ENCODE peak calls at places on chromosomes 6 and 20, in nine cellular contexts. Y is IMR-90, S is psoas muscle, P is HL-60, H is osteocyte, G is adrenal gland, J is nephron progenitor cell, E is transverse colon, A is neural progenitor cell. K is an unnamed sample.

GRCh38 chr6:170271771-170272314 is 19.0 kb downstream of the DLL1 start:
- DNase-seq in P (peak), A (no peak), Y (no peak), H (no peak), J (no peak), S (no peak), E (peak), G (peak), K (no peak)

GRCh38 chr20:36821964-36822437 is 48.4 kb upstream of the DSN1 start:
- DNase-seq in E (no peak), J (no peak), A (peak), Y (no peak), S (no peak), G (no peak), H (no peak), P (no peak), K (no peak)

GRCh38 chr6:103273048-103273447 is 1586.7 kb downstream of the HACE1 start:
- DNase-seq in Y (no peak), E (no peak), J (no peak), P (peak), H (no peak), S (no peak), A (peak), G (no peak), K (no peak)

GRCh38 chr6:164991573-164991972 is 317.8 kb downstream of the C6orf118 start:
- DNase-seq in J (no peak), A (no peak), E (no peak), S (no peak), G (no peak), P (no peak), Y (no peak), H (no peak), K (no peak)

GRCh38 chr20:21206571-21206970 is 80.7 kb downstream of the KIZ start:
- DNase-seq in S (no peak), E (no peak), A (no peak), J (no peak), H (no peak), G (no peak), Y (no peak), P (no peak), K (no peak)

GRCh38 chr6:40903456-40903855 is 135.6 kb downstream of the UNC5CL start:
- DNase-seq in J (no peak), P (no peak), H (no peak), Y (no peak), S (no peak), A (no peak), E (no peak), G (no peak), K (no peak)

GRCh38 chr20:49179368-49180277 is 8.5 kb downstream of the STAU1 start:
- DNase-seq in A (no peak), H (no peak), P (no peak), J (no peak), G (no peak), E (no peak), Y (no peak), S (no peak), K (no peak)

GRCh38 chr6:167735498-167736201 is 91.1 kb upstream of the AFDN start:
- DNase-seq in G (no peak), P (no peak), Y (no peak), E (no peak), S (no peak), H (peak), A (no peak), J (no peak), K (no peak)

GRCh38 chr20:36975085-36975829 is 23.7 kb upstream of the SAMHD1 start:
- DNase-seq in Y (no peak), A (no peak), G (no peak), E (peak), J (no peak), P (no peak), S (no peak), H (no peak), K (no peak)

GRCh38 chr6:28769626-28770402 is 154.0 kb downstream of the TRIM27 start:
- DNase-seq in H (no peak), Y (peak), G (peak), P (no peak), A (peak), S (no peak), J (peak), E (no peak), K (no peak)

GRCh38 chr6:81744136-81744535 is 8.3 kb downstream of the TENT5A start:
- DNase-seq in G (no peak), S (no peak), E (no peak), P (no peak), A (no peak), J (no peak), H (no peak), Y (no peak), K (no peak)

GRCh38 chr20:46130534-46130933 is 12.4 kb downstream of the CD40 start:
- DNase-seq in H (no peak), S (no peak), E (no peak), P (no peak), Y (no peak), A (no peak), J (no peak), G (no peak), K (no peak)

GRCh38 chr20:10922521-10922920 is 248.7 kb upstream of the JAG1 start:
- DNase-seq in H (no peak), Y (peak), P (no peak), A (no peak), S (no peak), E (no peak), G (no peak), J (no peak), K (no peak)

GRCh38 chr6:44166591-44167184 is 8.1 kb downstream of the CAPN11 start:
- DNase-seq in Y (no peak), A (peak), G (no peak), S (no peak), P (peak), H (no peak), J (no peak), E (no peak), K (no peak)

GRCh38 chr6:33192105-33192646 is at the start of gene COL11A2:
- DNase-seq in P (no peak), E (no peak), J (peak), Y (no peak), G (no peak), S (no peak), A (peak), H (no peak), K (no peak)

GRCh38 chr20:25470045-25470444 is 62.6 kb downstream of the GINS1 start:
- DNase-seq in H (no peak), S (no peak), E (peak), P (peak), G (no peak), A (peak), J (peak), Y (peak), K (no peak)

GRCh38 chr6:24451581-24452041 is 37.8 kb downstream of the GPLD1 start:
- DNase-seq in E (no peak), P (no peak), Y (no peak), G (no peak), A (no peak), H (no peak), J (no peak), S (no peak), K (no peak)

GRCh38 chr20:8480597-8480996 is 348.5 kb downstream of the PLCB1 start:
- DNase-seq in G (no peak), Y (no peak), J (no peak), H (no peak), E (no peak), A (no peak), S (no peak), P (no peak), K (no peak)

GRCh38 chr20:64116541-64117423 is 9.4 kb upstream of the NPBWR2 start:
- DNase-seq in G (peak), P (no peak), S (no peak), H (peak), E (peak), Y (no peak), A (no peak), J (no peak), K (no peak)

GRCh38 chr6:22613695-22614094 is 44.3 kb downstream of the HDGFL1 start:
- DNase-seq in A (no peak), S (no peak), E (no peak), Y (peak), H (no peak), J (no peak), P (no peak), G (no peak), K (no peak)

GRCh38 chr6:169932491-169932890 is 181.1 kb downstream of the ERMARD start:
- DNase-seq in S (no peak), J (peak), H (no peak), G (no peak), A (no peak), P (no peak), E (no peak), Y (no peak), K (no peak)

GRCh38 chr20:31739550-31739863 is 417 bp downstream of the TPX2 start:
- DNase-seq in E (no peak), G (no peak), Y (no peak), A (no peak), H (no peak), S (no peak), P (no peak), J (no peak), K (no peak)

GRCh38 chr20:31740656-31741323 is 1.7 kb downstream of the TPX2 start:
- DNase-seq in A (no peak), P (no peak), G (no peak), H (no peak), Y (no peak), E (no peak), J (no peak), S (no peak), K (no peak)

GRCh38 chr20:31740208-31740607 is 1.1 kb downstream of the TPX2 start:
- DNase-seq in J (no peak), E (no peak), H (no peak), Y (peak), S (no peak), P (peak), G (no peak), A (peak), K (no peak)

GRCh38 chr20:31738729-31739549 is at the start of gene TPX2:
- DNase-seq in J (peak), P (peak), S (peak), H (peak), E (peak), G (peak), A (peak), Y (peak), K (peak)
- TF ChIP-seq CTCF in J (no peak), P (no peak), S (no peak), H (peak), E (no peak), G (no peak), A (peak), Y (peak), K (no peak)

GRCh38 chr6:158751842-158752424 is 67.2 kb downstream of the EZR start:
- DNase-seq in P (no peak), S (no peak), G (no peak), A (no peak), Y (no peak), J (no peak), H (no peak), E (peak), K (no peak)

GRCh38 chr6:158753826-158754225 is 65.3 kb downstream of the EZR start:
- DNase-seq in Y (no peak), E (no peak), P (no peak), S (no peak), H (no peak), J (no peak), G (no peak), A (no peak), K (no peak)

GRCh38 chr6:158754738-158755137 is 64.4 kb downstream of the EZR start:
- DNase-seq in A (no peak), G (peak), P (no peak), S (no peak), Y (no peak), E (no peak), H (no peak), J (no peak), K (no peak)

GRCh38 chr6:158751192-158751591 is 68.0 kb downstream of the EZR start:
- DNase-seq in P (no peak), S (no peak), A (no peak), E (no peak), G (no peak), Y (no peak), J (no peak), H (no peak), K (no peak)

GRCh38 chr6:158752613-158753012 is 66.6 kb downstream of the EZR start:
- DNase-seq in S (no peak), J (no peak), G (no peak), A (peak), P (no peak), E (no peak), H (no peak), Y (no peak), K (no peak)
- TF ChIP-seq CTCF in S (no peak), J (no peak), G (no peak), A (peak), P (no peak), E (no peak), H (peak), Y (no peak), K (no peak)

GRCh38 chr6:161836643-161837448 is 563.0 kb upstream of the AGPAT4 start:
- DNase-seq in A (no peak), J (no peak), H (no peak), P (no peak), Y (no peak), G (no peak), E (no peak), S (no peak), K (no peak)
- TF ChIP-seq CTCF in A (peak), J (peak), H (peak), P (no peak), Y (no peak), G (peak), E (peak), S (no peak), K (peak)

GRCh38 chr6:30626484-30627366 is at the start of gene ATAT1:
- DNase-seq in G (peak), E (peak), H (peak), P (peak), A (peak), J (peak), Y (peak), S (peak), K (peak)
- TF ChIP-seq CTCF in G (no peak), E (peak), H (peak), P (no peak), A (peak), J (peak), Y (peak), S (peak), K (peak)

DNA sequence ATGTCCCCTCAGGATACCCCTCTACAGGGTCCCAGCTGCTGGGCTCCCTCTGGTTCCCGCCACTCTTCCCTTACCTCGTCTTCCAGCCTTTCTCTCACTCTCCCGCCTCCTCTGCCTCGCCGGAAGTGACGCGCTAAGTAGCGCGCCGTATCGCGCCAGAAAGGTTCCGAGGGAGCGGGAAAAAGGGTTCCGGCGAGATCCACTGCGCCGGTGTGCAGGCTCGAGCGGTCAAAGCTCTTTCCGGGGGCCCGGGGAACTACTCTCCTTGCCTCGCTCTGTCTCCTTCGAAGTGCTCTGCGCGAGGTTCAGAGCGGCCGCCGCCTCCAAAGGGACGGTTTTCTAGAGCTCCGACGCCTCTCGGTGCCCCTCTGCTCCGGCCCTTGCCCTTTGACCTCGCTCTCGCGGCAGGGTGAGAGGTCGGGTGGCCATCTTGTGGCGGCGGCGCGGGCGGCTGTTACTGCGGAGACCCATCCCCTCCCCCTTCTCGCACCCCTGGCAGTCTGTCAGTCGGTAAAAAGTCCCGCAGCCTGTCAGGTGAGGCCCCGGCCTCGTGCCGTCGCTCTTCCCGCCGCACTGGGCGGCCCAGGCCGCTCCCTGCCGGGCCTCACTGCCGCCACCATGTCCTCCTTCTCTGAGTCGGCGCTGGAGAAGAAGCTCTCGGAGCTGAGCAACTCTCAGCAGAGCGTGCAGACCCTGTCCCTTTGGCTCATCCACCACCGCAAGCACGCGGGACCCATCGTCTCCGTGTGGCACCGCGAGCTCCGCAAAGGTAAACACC is at the start of the genes RPRD1B and TTI1:
- DNase-seq in E (peak), P (peak), H (peak), S (peak), G (peak), A (peak), Y (peak), J (peak), K (peak)
- TF ChIP-seq CTCF in E (no peak), P (no peak), H (no peak), S (no peak), G (no peak), A (no peak), Y (no peak), J (no peak), K (peak)

GRCh38 chr6:114839019-114839418 is 496.2 kb upstream of the HS3ST5 start:
- DNase-seq in J (no peak), Y (no peak), S (no peak), A (no peak), G (no peak), P (no peak), E (no peak), H (no peak), K (no peak)

GRCh38 chr6:114844359-114844758 is 501.5 kb upstream of the HS3ST5 start:
- DNase-seq in J (no peak), A (no peak), S (no peak), E (no peak), G (no peak), P (no peak), H (no peak), Y (no peak), K (no peak)
- TF ChIP-seq CTCF in J (no peak), A (no peak), S (no peak), E (no peak), G (no peak), P (no peak), H (no peak), Y (no peak), K (no peak)

K was measured in tibial nerve.